ENCODE peak calls at places on chromosomes 3 and 15, in four cellular contexts. One of them, this sample, is unnamed.

GRCh38 chr3:159144891-159145290 is 343.0 kb downstream of the MFSD1 start:
- DNase-seq in AG10803: no peak
- DNase-seq in upper lobe of right lung: no peak
- DNase-seq in glutamatergic neuron: no peak
- DNase-seq in this sample: no peak

GRCh38 chr3:66075281-66075680 is 36.6 kb upstream of the MAGI1 start:
- DNase-seq in upper lobe of right lung: no peak
- DNase-seq in AG10803: peak
- DNase-seq in glutamatergic neuron: no peak
- DNase-seq in this sample: no peak

GRCh38 chr3:183265713-183266417 is 12.8 kb downstream of the B3GNT5 start:
- DNase-seq in upper lobe of right lung: no peak
- DNase-seq in glutamatergic neuron: no peak
- DNase-seq in AG10803: peak
- DNase-seq in this sample: no peak

GRCh38 chr3:139894638-139894989 is 40.4 kb upstream of the CLSTN2 start:
- DNase-seq in upper lobe of right lung: no peak
- DNase-seq in glutamatergic neuron: no peak
- DNase-seq in AG10803: no peak
- DNase-seq in this sample: no peak

GRCh38 chr3:11498646-11499045 is 145.1 kb downstream of the VGLL4 start:
- DNase-seq in AG10803: peak
- DNase-seq in upper lobe of right lung: peak
- DNase-seq in glutamatergic neuron: no peak
- DNase-seq in this sample: no peak

GRCh38 chr3:70108072-70108471 is 108.5 kb downstream of the SAMMSON start:
- DNase-seq in upper lobe of right lung: no peak
- DNase-seq in glutamatergic neuron: peak
- DNase-seq in AG10803: no peak
- DNase-seq in this sample: no peak

GRCh38 chr3:127002195-127003174 is 19.6 kb downstream of the PLXNA1 start:
- DNase-seq in upper lobe of right lung: peak
- DNase-seq in glutamatergic neuron: peak
- DNase-seq in AG10803: peak
- DNase-seq in this sample: no peak

GRCh38 chr3:135739755-135740154 is 225.8 kb upstream of the PPP2R3A start:
- DNase-seq in glutamatergic neuron: no peak
- DNase-seq in AG10803: no peak
- DNase-seq in upper lobe of right lung: no peak
- DNase-seq in this sample: no peak

GRCh38 chr3:3531476-3531875 is 267.8 kb upstream of the LRRN1 start:
- DNase-seq in glutamatergic neuron: no peak
- DNase-seq in AG10803: no peak
- DNase-seq in upper lobe of right lung: no peak
- DNase-seq in this sample: no peak

GRCh38 chr15:88714782-88715372 is 76.1 kb downstream of the ISG20 start:
- DNase-seq in glutamatergic neuron: no peak
- DNase-seq in upper lobe of right lung: no peak
- DNase-seq in AG10803: no peak
- DNase-seq in this sample: no peak

GRCh38 chr15:31304736-31305365 is 21.8 kb upstream of the KLF13 start:
- DNase-seq in upper lobe of right lung: peak
- DNase-seq in glutamatergic neuron: no peak
- DNase-seq in AG10803: no peak
- DNase-seq in this sample: no peak

GRCh38 chr3:127964053-127964452 is 49.0 kb downstream of the KBTBD12 start:
- DNase-seq in glutamatergic neuron: no peak
- DNase-seq in AG10803: no peak
- DNase-seq in upper lobe of right lung: no peak
- DNase-seq in this sample: no peak

GRCh38 chr15:74174966-74175270 is 1.4 kb downstream of the ISLR start:
- DNase-seq in AG10803: no peak
- DNase-seq in glutamatergic neuron: peak
- DNase-seq in upper lobe of right lung: peak
- DNase-seq in this sample: no peak

GRCh38 chr3:62329970-62330369 is 43.4 kb downstream of the FEZF2 start:
- DNase-seq in glutamatergic neuron: peak
- DNase-seq in upper lobe of right lung: no peak
- DNase-seq in AG10803: no peak
- DNase-seq in this sample: no peak

GRCh38 chr3:152899306-152899705 is 64.4 kb downstream of the P2RY1 start:
- DNase-seq in AG10803: no peak
- DNase-seq in upper lobe of right lung: no peak
- DNase-seq in glutamatergic neuron: no peak
- DNase-seq in this sample: no peak

GRCh38 chr15:39075311-39075710 is 505.6 kb upstream of the THBS1 start:
- DNase-seq in AG10803: peak
- DNase-seq in glutamatergic neuron: no peak
- DNase-seq in upper lobe of right lung: no peak
- DNase-seq in this sample: no peak

GRCh38 chr3:67377299-67377698 is 277.1 kb downstream of the SUCLG2 start:
- DNase-seq in AG10803: no peak
- DNase-seq in glutamatergic neuron: no peak
- DNase-seq in upper lobe of right lung: no peak
- DNase-seq in this sample: no peak

GRCh38 chr15:89362203-89363101 is 27.8 kb upstream of the POLG start:
- DNase-seq in AG10803: no peak
- DNase-seq in upper lobe of right lung: no peak
- DNase-seq in glutamatergic neuron: peak
- DNase-seq in this sample: no peak

GRCh38 chr3:24829011-24829581 is 334.4 kb upstream of the THRB start:
- DNase-seq in glutamatergic neuron: peak
- DNase-seq in AG10803: no peak
- DNase-seq in upper lobe of right lung: peak
- DNase-seq in this sample: no peak

GRCh38 chr15:45205192-45205591 is 17.4 kb upstream of the SHF start:
- DNase-seq in upper lobe of right lung: no peak
- DNase-seq in AG10803: peak
- DNase-seq in glutamatergic neuron: peak
- DNase-seq in this sample: no peak

GRCh38 chr3:172096881-172097420 is 57.6 kb downstream of the FNDC3B start:
- DNase-seq in upper lobe of right lung: no peak
- DNase-seq in AG10803: peak
- DNase-seq in glutamatergic neuron: no peak
- DNase-seq in this sample: no peak

GRCh38 chr15:66472176-66472999 is 25.2 kb downstream of the SNAPC5 start:
- DNase-seq in upper lobe of right lung: no peak
- DNase-seq in glutamatergic neuron: no peak
- DNase-seq in AG10803: peak
- DNase-seq in this sample: no peak

GRCh38 chr3:59212128-59212764 is 162.4 kb upstream of the CFAP20DC start:
- DNase-seq in AG10803: peak
- DNase-seq in glutamatergic neuron: no peak
- DNase-seq in upper lobe of right lung: no peak
- DNase-seq in this sample: no peak

GRCh38 chr3:13332158-13332557 is 88.0 kb downstream of the NUP210 start:
- DNase-seq in AG10803: no peak
- DNase-seq in upper lobe of right lung: no peak
- DNase-seq in glutamatergic neuron: no peak
- DNase-seq in this sample: no peak

GRCh38 chr3:40088527-40089170 is 220.9 kb upstream of the EIF1B start:
- DNase-seq in AG10803: no peak
- DNase-seq in glutamatergic neuron: no peak
- DNase-seq in upper lobe of right lung: no peak
- DNase-seq in this sample: no peak

GRCh38 chr3:25604107-25604805 is 60.5 kb downstream of the TOP2B start:
- DNase-seq in glutamatergic neuron: no peak
- DNase-seq in AG10803: peak
- DNase-seq in upper lobe of right lung: no peak
- DNase-seq in this sample: no peak

GRCh38 chr15:93001881-93002280 is 87.1 kb downstream of the RGMA start:
- DNase-seq in AG10803: no peak
- DNase-seq in glutamatergic neuron: no peak
- DNase-seq in upper lobe of right lung: no peak
- DNase-seq in this sample: no peak
- TF ChIP-seq CTCF in AG10803: no peak
- TF ChIP-seq CTCF in glutamatergic neuron: no peak
- TF ChIP-seq CTCF in upper lobe of right lung: no peak
- TF ChIP-seq CTCF in this sample: peak

GRCh38 chr3:44632193-44632592 is 7.4 kb downstream of the ZNF197 start:
- DNase-seq in glutamatergic neuron: no peak
- DNase-seq in upper lobe of right lung: no peak
- DNase-seq in AG10803: no peak
- DNase-seq in this sample: no peak
- TF ChIP-seq CTCF in glutamatergic neuron: no peak
- TF ChIP-seq CTCF in upper lobe of right lung: no peak
- TF ChIP-seq CTCF in AG10803: no peak
- TF ChIP-seq CTCF in this sample: no peak

GRCh38 chr15:57866149-57866736 is 159.7 kb downstream of the POLR2M start:
- DNase-seq in glutamatergic neuron: peak
- DNase-seq in upper lobe of right lung: peak
- DNase-seq in AG10803: peak
- DNase-seq in this sample: no peak
- TF ChIP-seq CTCF in glutamatergic neuron: peak
- TF ChIP-seq CTCF in upper lobe of right lung: peak
- TF ChIP-seq CTCF in AG10803: peak
- TF ChIP-seq CTCF in this sample: peak

DNA sequence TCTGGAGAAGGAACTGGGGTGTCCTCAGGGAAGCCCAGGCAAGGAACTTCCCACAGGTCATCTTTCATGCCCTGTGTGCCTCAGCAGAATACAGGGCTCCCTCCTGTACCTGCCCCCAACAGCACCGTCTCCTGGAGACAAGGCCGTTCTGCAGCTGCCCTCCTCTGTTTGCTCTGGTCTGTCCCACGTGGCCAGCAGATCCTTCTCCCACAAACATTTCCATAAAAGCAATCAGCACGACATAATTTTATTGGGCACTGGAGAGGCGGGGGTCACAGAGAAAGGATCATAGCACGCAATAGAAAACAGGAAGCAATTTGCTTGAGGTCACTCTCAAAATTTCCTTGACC is 29.5 kb downstream of the STARD5 start:
- DNase-seq in AG10803: no peak
- DNase-seq in glutamatergic neuron: no peak
- DNase-seq in upper lobe of right lung: no peak
- DNase-seq in this sample: no peak
- TF ChIP-seq CTCF in AG10803: no peak
- TF ChIP-seq CTCF in glutamatergic neuron: no peak
- TF ChIP-seq CTCF in upper lobe of right lung: no peak
- TF ChIP-seq CTCF in this sample: no peak

GRCh38 chr3:112742934-112743333 is 102.0 kb upstream of the CCDC80 start:
- DNase-seq in upper lobe of right lung: no peak
- DNase-seq in AG10803: no peak
- DNase-seq in glutamatergic neuron: no peak
- DNase-seq in this sample: no peak
- TF ChIP-seq CTCF in upper lobe of right lung: no peak
- TF ChIP-seq CTCF in AG10803: no peak
- TF ChIP-seq CTCF in glutamatergic neuron: no peak
- TF ChIP-seq CTCF in this sample: no peak

GRCh38 chr15:52348056-52348745 is 52.6 kb upstream of the MYO5C start:
- DNase-seq in glutamatergic neuron: no peak
- DNase-seq in AG10803: peak
- DNase-seq in upper lobe of right lung: peak
- DNase-seq in this sample: no peak

GRCh38 chr15:52350423-52350822 is 54.8 kb upstream of the MYO5C start:
- DNase-seq in upper lobe of right lung: no peak
- DNase-seq in glutamatergic neuron: no peak
- DNase-seq in AG10803: no peak
- DNase-seq in this sample: no peak

GRCh38 chr15:52351206-52351907 is 55.8 kb upstream of the MYO5C start:
- DNase-seq in AG10803: peak
- DNase-seq in glutamatergic neuron: no peak
- DNase-seq in upper lobe of right lung: no peak
- DNase-seq in this sample: no peak

GRCh38 chr15:52344592-52344991 is 49.0 kb upstream of the MYO5C start:
- DNase-seq in upper lobe of right lung: no peak
- DNase-seq in AG10803: no peak
- DNase-seq in glutamatergic neuron: no peak
- DNase-seq in this sample: no peak

GRCh38 chr15:52349062-52349700 is 53.6 kb upstream of the MYO5C start:
- DNase-seq in upper lobe of right lung: no peak
- DNase-seq in AG10803: peak
- DNase-seq in glutamatergic neuron: no peak
- DNase-seq in this sample: no peak
- TF ChIP-seq CTCF in upper lobe of right lung: no peak
- TF ChIP-seq CTCF in AG10803: peak
- TF ChIP-seq CTCF in glutamatergic neuron: no peak
- TF ChIP-seq CTCF in this sample: peak

GRCh38 chr3:36871379-36872126 is 73.3 kb downstream of the TRANK1 start:
- DNase-seq in glutamatergic neuron: no peak
- DNase-seq in upper lobe of right lung: no peak
- DNase-seq in AG10803: no peak
- DNase-seq in this sample: no peak
- TF ChIP-seq CTCF in glutamatergic neuron: no peak
- TF ChIP-seq CTCF in upper lobe of right lung: no peak
- TF ChIP-seq CTCF in AG10803: no peak
- TF ChIP-seq CTCF in this sample: no peak

GRCh38 chr3:46849098-46849631 is 14.1 kb downstream of the MYL3 start:
- DNase-seq in glutamatergic neuron: peak
- DNase-seq in upper lobe of right lung: peak
- DNase-seq in AG10803: no peak
- DNase-seq in this sample: peak

GRCh38 chr3:46847744-46848143 is 15.5 kb downstream of the MYL3 start:
- DNase-seq in glutamatergic neuron: no peak
- DNase-seq in AG10803: no peak
- DNase-seq in upper lobe of right lung: no peak
- DNase-seq in this sample: peak

GRCh38 chr3:46846624-46847542 is 16.4 kb downstream of the MYL3 start:
- DNase-seq in upper lobe of right lung: peak
- DNase-seq in glutamatergic neuron: no peak
- DNase-seq in AG10803: no peak
- DNase-seq in this sample: peak

GRCh38 chr3:46849686-46850467 is 13.4 kb downstream of the MYL3 start:
- DNase-seq in upper lobe of right lung: peak
- DNase-seq in AG10803: no peak
- DNase-seq in glutamatergic neuron: peak
- DNase-seq in this sample: peak

GRCh38 chr3:46848271-46849097 is 14.8 kb downstream of the MYL3 start:
- DNase-seq in glutamatergic neuron: peak
- DNase-seq in upper lobe of right lung: peak
- DNase-seq in AG10803: peak
- DNase-seq in this sample: peak
- TF ChIP-seq CTCF in glutamatergic neuron: peak
- TF ChIP-seq CTCF in upper lobe of right lung: peak
- TF ChIP-seq CTCF in AG10803: peak
- TF ChIP-seq CTCF in this sample: peak

GRCh38 chr3:156010829-156011228 is 109.5 kb upstream of the KCNAB1 start:
- DNase-seq in upper lobe of right lung: no peak
- DNase-seq in glutamatergic neuron: peak
- DNase-seq in AG10803: peak
- DNase-seq in this sample: no peak
- TF ChIP-seq CTCF in upper lobe of right lung: peak
- TF ChIP-seq CTCF in glutamatergic neuron: no peak
- TF ChIP-seq CTCF in AG10803: peak
- TF ChIP-seq CTCF in this sample: peak